ENCODE peak calls at places on chromosomes 1 and 21, in ten cellular contexts. C, I, X, T, S, K, J, U, F and D are unnamed samples.

GRCh38 chr1:39098569-39099250 is 72.6 kb downstream of the NDUFS5 start:
- DNase-seq in F (peak; percentile 90), K (peak; percentile 79), T (peak; percentile 45), C (peak; percentile 82), U (peak; percentile 59), J (peak; percentile 87), I (peak; percentile 72), S (peak; percentile 62), X (no peak), D (peak; percentile 99)

GRCh38 chr1:119632103-119632490 is 16.0 kb downstream of the ZNF697 start:
- DNase-seq in C (no peak), K (no peak), X (peak; percentile 63), I (no peak), S (peak; percentile 31), U (peak; percentile 37), T (no peak), F (no peak), J (no peak), D (no peak)

GRCh38 chr1:48048980-48049379 is 51.8 kb upstream of the TRABD2B start:
- DNase-seq in S (no peak), T (no peak), U (no peak), I (no peak), K (peak; percentile 39), F (no peak), J (no peak), X (no peak), C (no peak), D (no peak)

GRCh38 chr1:17671314-17671705 is 83.8 kb upstream of the ACTL8 start:
- DNase-seq in I (no peak), F (no peak), S (no peak), J (no peak), U (no peak), C (no peak), T (no peak), X (no peak), K (no peak), D (peak; percentile 55)

GRCh38 chr1:24635195-24635843 is 7.8 kb upstream of the SRRM1 start:
- DNase-seq in S (no peak), I (no peak), F (peak; percentile 68), X (no peak), T (no peak), C (no peak), U (no peak), J (peak; percentile 85), K (peak; percentile 72), D (peak; percentile 75)

GRCh38 chr1:177976596-177976995 is 6.7 kb upstream of the SEC16B start:
- DNase-seq in J (no peak), S (no peak), C (no peak), I (no peak), F (no peak), X (no peak), T (no peak), K (no peak), U (no peak), D (no peak)

GRCh38 chr1:236280438-236281285 is 1.1 kb downstream of the ERO1B start:
- DNase-seq in I (no peak), K (no peak), U (peak; percentile 8), C (peak; percentile 19), S (peak; percentile 23), F (no peak), X (no peak), J (peak; percentile 11), T (peak; percentile 41), D (peak; percentile 38)

GRCh38 chr21:30097791-30098190 is 68.8 kb downstream of the CLDN17 start:
- DNase-seq in C (no peak), S (no peak), I (no peak), F (no peak), K (no peak), J (no peak), U (no peak), T (no peak), X (no peak), D (no peak)

GRCh38 chr1:64268653-64269557 is 65.5 kb downstream of the UBE2U start:
- DNase-seq in X (no peak), C (peak; percentile 54), J (peak; percentile 87), S (peak; percentile 52), F (peak; percentile 72), K (peak; percentile 91), I (peak; percentile 72), U (peak; percentile 82), T (peak; percentile 32), D (peak; percentile 88)

GRCh38 chr1:24749886-24750285 is 4.6 kb downstream of the CLIC4 start:
- DNase-seq in T (peak; percentile 13), K (no peak), S (no peak), I (no peak), J (no peak), C (no peak), X (no peak), U (no peak), F (peak; percentile 47), D (no peak)

GRCh38 chr1:85659174-85659573 is 49.1 kb downstream of the ZNHIT6 start:
- DNase-seq in X (no peak), S (no peak), I (no peak), C (no peak), K (no peak), J (no peak), T (no peak), F (no peak), U (no peak), D (no peak)

GRCh38 chr1:27349784-27350672 is 8.2 kb downstream of the SYTL1 start:
- DNase-seq in T (no peak), J (peak; percentile 79), S (no peak), F (peak; percentile 78), I (no peak), X (peak; percentile 80), K (peak; percentile 89), C (no peak), U (peak; percentile 57), D (peak; percentile 92)

GRCh38 chr21:29947119-29947518 is 7.3 kb upstream of the GRIK1 start:
- DNase-seq in X (no peak), T (no peak), F (no peak), J (no peak), C (no peak), U (no peak), S (no peak), I (no peak), K (no peak), D (peak; percentile 6)

GRCh38 chr1:26874896-26875295 is 11.9 kb downstream of the SFN start:
- DNase-seq in I (no peak), J (no peak), S (no peak), T (no peak), F (no peak), C (no peak), K (no peak), U (no peak), X (no peak), D (peak; percentile 90)

GRCh38 chr1:234719454-234720258 is 109.7 kb upstream of the IRF2BP2 start:
- DNase-seq in I (no peak), C (no peak), J (no peak), U (no peak), T (no peak), K (no peak), X (no peak), S (no peak), F (no peak), D (no peak)

GRCh38 chr1:91929246-91929645 is 20.0 kb upstream of the BRDT start:
- DNase-seq in S (no peak), T (no peak), C (no peak), K (peak; percentile 62), F (peak; percentile 5), J (no peak), U (no peak), X (no peak), I (no peak), D (peak; percentile 15)

GRCh38 chr1:225578247-225578646 is 74.7 kb downstream of the ENAH start:
- DNase-seq in S (no peak), C (no peak), J (no peak), X (no peak), F (peak; percentile 32), K (no peak), T (no peak), U (no peak), I (no peak), D (no peak)
- H3K4me1 ChIP-seq in S (peaks cover 82% of the 10 kb centered on the region), C (no peaks in the 10 kb centered on the region), J (no peaks in the 10 kb centered on the region), X (peaks cover 31% of the 10 kb centered on the region), F (peaks cover 6% of the 10 kb centered on the region), K (peaks cover 61% of the 10 kb centered on the region), T (no peaks in the 10 kb centered on the region), U (peaks cover 51% of the 10 kb centered on the region), I (no peaks in the 10 kb centered on the region), D (peaks cover 40% of the 10 kb centered on the region)

GRCh38 chr21:41913230-41913629 is 34.1 kb upstream of the PRDM15 start:
- DNase-seq in K (no peak), J (no peak), I (no peak), S (no peak), T (no peak), F (no peak), C (no peak), U (no peak), X (no peak), D (no peak)
- TF ChIP-seq CTCF in K (no peak), J (no peak), I (no peak), S (no peak), T (no peak), F (no peak), C (no peak), U (no peak), X (no peak), D (no peak)

GRCh38 chr1:231334952-231335351 is 2.7 kb downstream of the EXOC8 start:
- DNase-seq in U (no peak), C (no peak), J (no peak), T (no peak), I (no peak), X (no peak), S (no peak), F (no peak), K (no peak), D (no peak)
- H3K4me3 ChIP-seq in U (no peak overlapping the region), C (peak overlapping the region; percentile 14), J (peak overlapping the region; percentile 95), T (no peak overlapping the region), I (peak overlapping the region; percentile 75), X (peak overlapping the region; percentile 96), S (peak overlapping the region; percentile 97), F (peak overlapping the region; percentile 8), K (peak overlapping the region; percentile 62), D (peak overlapping the region; percentile 96)

GRCh38 chr21:33978585-33978984 is 63.0 kb upstream of the ATP5PO start:
- DNase-seq in X (no peak), S (no peak), I (no peak), T (no peak), F (no peak), K (no peak), C (no peak), U (no peak), J (no peak), D (no peak)
- H3K4me1 ChIP-seq in X (peaks cover 10% of the 10 kb centered on the region), S (peaks cover 23% of the 10 kb centered on the region), I (no peaks in the 10 kb centered on the region), T (peaks cover 4% of the 10 kb centered on the region), F (peaks cover 21% of the 10 kb centered on the region), K (peaks cover 32% of the 10 kb centered on the region), C (peaks cover 56% of the 10 kb centered on the region), U (peaks cover 18% of the 10 kb centered on the region), J (peaks cover 35% of the 10 kb centered on the region), D (peaks cover 12% of the 10 kb centered on the region)

GRCh38 chr1:82778612-82779011 is 977.9 kb downstream of the ADGRL2 start:
- DNase-seq in T (no peak), X (no peak), U (no peak), J (peak; percentile 54), F (no peak), K (peak; percentile 7), I (no peak), S (no peak), C (no peak), D (peak; percentile 4)
- TF ChIP-seq CTCF in T (no peak), X (no peak), U (no peak), J (peak; percentile 67), F (no peak), K (no peak), I (no peak), S (no peak), C (no peak), D (peak; percentile 49)